ENCODE peak calls at places on chromosomes 3 and 15, in nine cellular contexts. J, T, N, Z, Y, V, E, L and B are unnamed samples.
A peak's percentile ranks its signal among the peaks of the same experiment; 100 is the strongest.

GRCh38 chr15:42111924-42112323 is 17.6 kb upstream of the PLA2G4D start:
- DNase-seq in J (no peak), T (no peak), N (no peak), Z (no peak), Y (no peak), V (no peak), E (no peak), L (no peak), B (no peak)

GRCh38 chr3:68972358-68972979 is 40.1 kb upstream of the TAFA4 start:
- DNase-seq in J (peak; percentile 2), T (peak; percentile 66), N (peak; percentile 20), Z (no peak), Y (no peak), V (no peak), E (peak; percentile 67), L (peak; percentile 20), B (peak; percentile 32)

GRCh38 chr3:193301441-193301840 is 60.4 kb downstream of the PLAAT1 start:
- DNase-seq in J (no peak), T (no peak), N (no peak), Z (no peak), Y (no peak), V (no peak), E (no peak), L (no peak), B (no peak)

GRCh38 chr3:37144806-37145205 is 29.6 kb downstream of the LRRFIP2 start:
- DNase-seq in J (no peak), T (no peak), N (no peak), Z (no peak), Y (no peak), V (no peak), E (no peak), L (no peak), B (no peak)

GRCh38 chr3:183301937-183302580 is 49.0 kb downstream of the B3GNT5 start:
- DNase-seq in J (no peak), T (peak; percentile 16), N (no peak), Z (no peak), Y (no peak), V (no peak), E (no peak), L (no peak), B (no peak)

GRCh38 chr3:39414421-39414907 is 7.9 kb downstream of the RPSA start:
- DNase-seq in J (no peak), T (peak; percentile 49), N (no peak), Z (peak; percentile 24), Y (no peak), V (no peak), E (no peak), L (no peak), B (no peak)

GRCh38 chr3:102259636-102260035 is 175.2 kb upstream of the ZPLD1 start:
- DNase-seq in J (no peak), T (no peak), N (no peak), Z (no peak), Y (no peak), V (no peak), E (no peak), L (no peak), B (no peak)

GRCh38 chr15:43100971-43101370 is 4.9 kb downstream of the UBR1 start:
- DNase-seq in J (no peak), T (no peak), N (no peak), Z (no peak), Y (no peak), V (no peak), E (no peak), L (no peak), B (no peak)

GRCh38 chr3:60584250-60584649 is 667.0 kb downstream of the FHIT start:
- DNase-seq in J (no peak), T (no peak), N (no peak), Z (no peak), Y (no peak), V (no peak), E (no peak), L (no peak), B (no peak)

GRCh38 chr15:53511175-53511574 is 248.3 kb downstream of the WDR72 start:
- DNase-seq in J (no peak), T (no peak), N (no peak), Z (no peak), Y (no peak), V (no peak), E (no peak), L (no peak), B (no peak)

GRCh38 chr15:67114046-67114445 is 48.6 kb downstream of the SMAD3 start:
- DNase-seq in J (no peak), T (no peak), N (no peak), Z (no peak), Y (no peak), V (no peak), E (no peak), L (no peak), B (no peak)

GRCh38 chr15:50234764-50235163 is 30.8 kb downstream of the HDC start:
- DNase-seq in J (no peak), T (no peak), N (no peak), Z (no peak), Y (no peak), V (no peak), E (peak; percentile 37), L (no peak), B (no peak)

GRCh38 chr3:52845157-52845556 is 10.3 kb upstream of the MUSTN1 start:
- DNase-seq in J (no peak), T (no peak), N (peak; percentile 50), Z (peak; percentile 89), Y (no peak), V (no peak), E (no peak), L (peak; percentile 49), B (no peak)

GRCh38 chr3:24185738-24186384 is 240.8 kb downstream of the NR1D2 start:
- DNase-seq in J (no peak), T (peak; percentile 76), N (no peak), Z (peak; percentile 31), Y (no peak), V (no peak), E (peak; percentile 80), L (no peak), B (peak; percentile 61)

DNA sequence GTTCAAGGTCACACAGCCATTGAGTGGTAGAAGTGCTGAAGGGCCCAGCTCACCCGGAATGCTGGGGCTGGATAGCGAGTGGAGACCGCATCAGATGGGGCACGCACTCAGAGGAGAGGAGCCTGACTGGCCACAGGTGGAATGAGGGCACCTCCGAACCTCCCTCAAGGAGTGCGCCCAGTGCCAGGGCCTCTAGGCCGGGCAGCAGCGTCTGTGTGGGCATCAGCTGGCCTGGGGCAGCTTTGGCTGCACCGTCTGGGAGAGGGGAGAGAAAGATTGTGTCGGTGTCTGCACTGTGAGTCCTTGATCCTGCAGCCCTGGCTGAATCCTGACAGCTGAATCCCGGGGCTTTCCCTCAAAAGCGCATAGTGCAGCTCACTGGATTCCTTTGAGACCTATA is 677 bp downstream of the ANKDD1A start:
- DNase-seq in J (no peak), T (no peak), N (no peak), Z (no peak), Y (no peak), V (no peak), E (no peak), L (no peak), B (no peak)
- H3K4me3 ChIP-seq in J (no peak overlapping the region), T (no peak overlapping the region), N (peak overlapping the region; percentile 76), Z (peak overlapping the region; percentile 60), Y (peak overlapping the region; percentile 49), V (no peak overlapping the region), E (peak overlapping the region; percentile 53), L (no peak overlapping the region), B (peak overlapping the region; percentile 53)

GRCh38 chr3:47850062-47850802 is 47.3 kb downstream of the DHX30 start:
- DNase-seq in J (no peak), T (peak; percentile 37), N (no peak), Z (no peak), Y (no peak), V (no peak), E (no peak), L (no peak), B (no peak)
- TF ChIP-seq CTCF in J (no peak), T (peak; percentile 18), N (peak; percentile 40), Z (peak; percentile 23), Y (no peak), V (peak; percentile 65), E (peak; percentile 41), L (peak; percentile 25), B (peak; percentile 58)

GRCh38 chr15:74784426-74784825 is 2.5 kb downstream of the CSK start:
- DNase-seq in J (no peak), T (peak; percentile 51), N (no peak), Z (no peak), Y (no peak), V (no peak), E (no peak), L (no peak), B (no peak)
- H3K4me3 ChIP-seq in J (peak overlapping the region; percentile 83), T (peak overlapping the region; percentile 98), N (peak overlapping the region; percentile 84), Z (no peak overlapping the region), Y (peak overlapping the region; percentile 83), V (no peak overlapping the region), E (no peak overlapping the region), L (no peak overlapping the region), B (peak overlapping the region; percentile 62)

DNA sequence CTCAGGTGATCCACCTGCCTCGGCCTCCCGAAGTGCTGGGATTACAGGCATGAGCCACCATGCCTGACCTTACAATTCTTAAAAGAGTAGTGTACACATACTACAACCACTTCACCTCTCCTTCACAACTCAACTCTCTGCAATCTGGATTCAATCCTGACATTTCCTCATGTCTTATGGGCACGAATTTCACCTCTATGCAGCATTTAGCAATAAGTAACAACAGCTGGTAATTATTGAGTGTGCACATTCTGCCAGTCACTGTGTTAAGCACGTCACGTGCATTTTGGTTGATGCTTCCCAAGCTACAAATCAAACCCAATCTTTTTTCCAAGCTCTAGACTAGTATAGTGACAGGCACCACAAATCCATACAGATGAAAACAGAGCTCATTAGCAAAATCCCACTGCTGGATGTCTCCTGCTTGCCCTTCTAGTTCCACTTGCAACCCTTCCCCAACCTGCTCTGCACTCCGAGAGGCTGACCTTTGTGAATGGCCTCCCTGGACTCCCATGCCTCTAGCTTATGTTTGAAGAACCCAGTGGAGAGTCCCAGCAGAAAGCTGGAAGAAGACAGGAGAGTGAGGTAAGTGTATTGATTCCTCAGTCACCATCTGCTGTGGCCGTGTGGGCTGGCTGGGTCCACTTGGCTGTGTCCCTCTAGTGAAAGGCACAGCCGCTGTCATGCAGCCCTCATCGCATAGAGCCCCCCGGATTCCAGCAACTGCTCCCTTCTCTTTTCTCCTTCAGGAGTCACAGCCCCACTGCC is 176.5 kb downstream of the MEX3B start:
- DNase-seq in J (no peak), T (no peak), N (no peak), Z (no peak), Y (no peak), V (no peak), E (no peak), L (no peak), B (no peak)
- TF ChIP-seq CTCF in J (no peak), T (no peak), N (no peak), Z (no peak), Y (no peak), V (no peak), E (no peak), L (no peak), B (no peak)

GRCh38 chr3:56683122-56683817 is at the start of gene TASOR:
- DNase-seq in J (peak; percentile 78), T (peak; percentile 95), N (peak; percentile 86), Z (peak; percentile 73), Y (peak; percentile 84), V (peak; percentile 11), E (peak; percentile 79), L (peak; percentile 89), B (peak; percentile 27)
- H3K4me3 ChIP-seq in J (peak within 1 kb of the TSS; percentile 91), T (peak within 1 kb of the TSS; percentile 82), N (peak within 1 kb of the TSS; percentile 98), Z (peak within 1 kb of the TSS; percentile 98), Y (peak within 1 kb of the TSS; percentile 85), V (peak within 1 kb of the TSS; percentile 94), E (peak within 1 kb of the TSS; percentile 62), L (peak within 1 kb of the TSS; percentile 90), B (peak within 1 kb of the TSS; percentile 54)